ENCODE peak calls at places on chromosome 22, in eight cellular contexts. I is tibial artery; U is AG04450; M is naive thymus-derived CD4-positive, alpha-beta T cell; N is spleen; C is adrenal gland; B is prostate gland; E is thoracic aorta. A is an unnamed sample. For H3K9me3, the result is how much of the 10 kb centered on the place peaks cover.

GRCh38 chr22:45101828-45102227 is 61.9 kb upstream of the NUP50 start:
- DNase-seq in B (peak), U (no peak), I (no peak), M (peak), C (peak), N (peak), E (no peak), A (peak)

GRCh38 chr22:44383071-44383575 is 70.4 kb upstream of the SHISAL1 start:
- DNase-seq in C (no peak), B (no peak), E (no peak), N (peak), U (no peak), I (no peak), M (no peak), A (no peak)

GRCh38 chr22:46107753-46108563 is 42.4 kb upstream of the PPARA start:
- DNase-seq in U (no peak), E (no peak), I (peak), M (no peak), N (no peak), B (no peak), C (peak), A (no peak)

GRCh38 chr22:21028277-21029251 is 3.8 kb downstream of the SLC7A4 start:
- DNase-seq in N (no peak), U (no peak), B (no peak), E (no peak), I (no peak), C (no peak), M (no peak), A (no peak)

GRCh38 chr22:45879552-45879949 is 97.4 kb downstream of the WNT7B start:
- DNase-seq in U (no peak), N (peak), E (no peak), C (no peak), B (no peak), M (no peak), I (peak), A (no peak)

GRCh38 chr22:49689255-49689770 is 138.4 kb downstream of the BRD1 start:
- DNase-seq in E (no peak), C (no peak), U (no peak), M (no peak), N (no peak), B (no peak), I (no peak), A (no peak)

GRCh38 chr22:44999687-45000086 is 10.1 kb downstream of the PHF21B start:
- DNase-seq in E (no peak), M (no peak), U (no peak), C (no peak), B (no peak), I (no peak), N (no peak), A (no peak)

GRCh38 chr22:43186272-43187170 is at the start of gene TTLL12:
- DNase-seq in I (no peak), M (peak), E (no peak), U (no peak), N (peak), B (peak), C (peak), A (peak)

GRCh38 chr22:49936973-49937757 is 18.7 kb downstream of the CRELD2 start:
- DNase-seq in B (no peak), N (no peak), I (no peak), M (no peak), E (no peak), U (no peak), C (no peak), A (no peak)

GRCh38 chr22:29146771-29147170 is 58.9 kb upstream of the EMID1 start:
- DNase-seq in M (no peak), N (peak), E (no peak), C (no peak), B (no peak), I (no peak), U (no peak), A (no peak)

GRCh38 chr22:41768420-41768819 is 32.1 kb upstream of the CCDC134 start:
- DNase-seq in M (no peak), U (no peak), C (peak), N (no peak), E (no peak), I (no peak), B (no peak), A (peak)

GRCh38 chr22:46224044-46224746 is 25.9 kb downstream of the CDPF1 start:
- DNase-seq in C (peak), E (no peak), I (no peak), B (no peak), M (no peak), N (no peak), U (no peak), A (no peak)

GRCh38 chr22:22588485-22589164 is 29.6 kb upstream of the PRAME start:
- DNase-seq in M (no peak), E (no peak), B (no peak), U (no peak), N (no peak), I (no peak), C (no peak), A (no peak)

GRCh38 chr22:19761500-19762314 is 1.1 kb downstream of the TBX1 start:
- DNase-seq in I (no peak), B (no peak), N (no peak), C (no peak), U (no peak), E (no peak), M (no peak), A (peak)

GRCh38 chr22:44968736-44969135 is 41.1 kb downstream of the PHF21B start:
- DNase-seq in C (no peak), N (no peak), B (no peak), M (no peak), E (no peak), U (no peak), I (no peak), A (no peak)

GRCh38 chr22:38845368-38845740 is 1.5 kb upstream of the NPTXR start:
- DNase-seq in E (no peak), B (no peak), M (no peak), N (no peak), C (no peak), U (no peak), I (no peak), A (no peak)

GRCh38 chr22:50184541-50185383 is 951 bp upstream of the TRABD start:
- DNase-seq in I (no peak), N (peak), B (no peak), U (no peak), C (no peak), M (no peak), E (no peak), A (peak)

GRCh38 chr22:19853879-19854777 is 546 bp downstream of the GNB1L start:
- DNase-seq in N (peak), B (no peak), I (peak), E (no peak), C (peak), M (peak), U (no peak), A (no peak)

GRCh38 chr22:19419464-19420178 is 11.9 kb downstream of the HIRA start:
- DNase-seq in E (no peak), M (peak), U (no peak), I (no peak), B (no peak), C (no peak), N (no peak), A (no peak)

GRCh38 chr22:22810018-22810427 is 77.6 kb upstream of the IGLL5 start:
- DNase-seq in N (peak), U (no peak), I (peak), E (no peak), C (no peak), B (no peak), M (peak), A (peak)

GRCh38 chr22:46008291-46008690 is 31.3 kb upstream of the WNT7B start:
- DNase-seq in U (no peak), I (no peak), N (no peak), E (no peak), C (no peak), M (no peak), B (no peak), A (peak)

GRCh38 chr22:22578702-22579424 is 19.8 kb upstream of the PRAME start:
- DNase-seq in M (no peak), N (no peak), E (no peak), U (no peak), B (no peak), C (peak), I (no peak), A (peak)

GRCh38 chr22:25353516-25354445 is 134.3 kb downstream of the CRYBB2 start:
- DNase-seq in E (no peak), I (peak), M (no peak), U (no peak), C (no peak), N (no peak), B (no peak), A (no peak)

GRCh38 chr22:32706149-32706548 is 95.4 kb upstream of the TIMP3 start:
- DNase-seq in C (no peak), U (no peak), E (no peak), N (no peak), B (no peak), I (no peak), M (no peak), A (no peak)

GRCh38 chr22:35538801-35539321 is 1.8 kb upstream of the RASD2 start:
- DNase-seq in C (peak), B (no peak), U (no peak), M (no peak), E (no peak), N (no peak), I (no peak), A (peak)

GRCh38 chr22:33919591-33920501 is at the start of gene LARGE1:
- DNase-seq in E (no peak), C (peak), U (no peak), B (peak), N (peak), I (peak), M (no peak), A (peak)

GRCh38 chr22:35115515-35115914 is 49.6 kb downstream of the ISX start:
- DNase-seq in N (no peak), C (no peak), M (no peak), U (no peak), B (no peak), E (no peak), I (no peak), A (no peak)

GRCh38 chr22:43267332-43267731 is 75.8 kb downstream of the SCUBE1 start:
- DNase-seq in M (no peak), U (no peak), I (no peak), B (no peak), C (no peak), N (no peak), E (no peak), A (no peak)

GRCh38 chr22:21448627-21449416 is 18.4 kb upstream of the TMEM191C start:
- DNase-seq in B (peak), I (peak), E (no peak), C (no peak), M (no peak), U (no peak), N (no peak), A (no peak)

GRCh38 chr22:50146440-50147228 is 23.9 kb upstream of the PANX2 start:
- DNase-seq in E (no peak), C (peak), B (no peak), M (no peak), U (peak), N (no peak), I (no peak), A (peak)

GRCh38 chr22:28019360-28019759 is 100.3 kb upstream of the PITPNB start:
- DNase-seq in U (no peak), C (peak), B (no peak), N (peak), M (no peak), I (peak), E (no peak), A (peak)

GRCh38 chr22:50341977-50342650 is 1.0 kb upstream of the PPP6R2 start:
- DNase-seq in N (peak), E (peak), M (peak), C (peak), U (peak), B (peak), I (peak), A (peak)

GRCh38 chr22:38710866-38711265 is 5.1 kb downstream of the GTPBP1 start:
- DNase-seq in M (no peak), B (no peak), U (no peak), N (no peak), C (no peak), I (no peak), E (no peak), A (no peak)

GRCh38 chr22:50141891-50142363 is 28.6 kb upstream of the PANX2 start:
- DNase-seq in I (no peak), B (no peak), N (no peak), E (no peak), C (no peak), U (peak), M (no peak), A (no peak)

GRCh38 chr22:17157714-17158113 is 1.4 kb downstream of the HDHD5 start:
- DNase-seq in C (no peak), I (no peak), B (no peak), U (no peak), M (no peak), N (no peak), E (no peak), A (no peak)
- H3K4me3 ChIP-seq in C (no peak), I (peak), B (no peak), U (no peak), M (peak), N (peak), E (peak), A (peak)

GRCh38 chr22:26918236-26918635 is 260.8 kb downstream of the MIAT start:
- DNase-seq in U (no peak), I (no peak), N (no peak), B (no peak), C (no peak), E (no peak), M (no peak), A (no peak)

GRCh38 chr22:26912985-26913384 is 255.6 kb downstream of the MIAT start:
- DNase-seq in I (no peak), M (no peak), B (no peak), N (no peak), E (no peak), C (no peak), U (no peak), A (no peak)

GRCh38 chr22:26921726-26922125 is 264.3 kb downstream of the MIAT start:
- DNase-seq in C (no peak), E (no peak), B (no peak), I (no peak), U (no peak), N (no peak), M (no peak), A (no peak)

GRCh38 chr22:26914786-26915185 is 257.4 kb downstream of the MIAT start:
- DNase-seq in U (no peak), E (no peak), I (no peak), M (no peak), C (no peak), B (no peak), N (no peak), A (no peak)

DNA sequence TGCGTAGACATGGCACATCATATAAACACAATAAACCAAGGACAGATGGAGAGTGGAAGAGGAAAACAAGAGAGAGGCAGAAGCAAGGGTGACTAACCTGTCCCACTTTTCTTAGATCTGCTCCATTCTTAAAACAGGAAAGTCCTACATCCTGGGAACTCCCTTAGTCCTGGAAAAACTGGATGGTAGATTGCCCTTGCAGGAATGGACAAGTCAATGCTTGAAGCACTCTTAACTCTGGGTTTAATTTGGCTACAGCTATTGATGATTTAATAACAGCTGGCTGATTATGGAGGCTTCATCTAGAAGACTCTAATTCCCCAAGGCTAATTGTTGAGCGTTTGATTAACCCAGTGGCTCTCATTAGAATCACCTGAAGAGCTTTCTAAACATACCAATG is 258.8 kb downstream of the MIAT start:
- DNase-seq in N (no peak), E (no peak), I (no peak), M (no peak), B (no peak), U (no peak), C (no peak), A (no peak)
- H3K9me3 ChIP-seq in N (under half), E (under half), I (under half), M (under half), B (under half), U (under half), C (under half), A (under half)

DNA sequence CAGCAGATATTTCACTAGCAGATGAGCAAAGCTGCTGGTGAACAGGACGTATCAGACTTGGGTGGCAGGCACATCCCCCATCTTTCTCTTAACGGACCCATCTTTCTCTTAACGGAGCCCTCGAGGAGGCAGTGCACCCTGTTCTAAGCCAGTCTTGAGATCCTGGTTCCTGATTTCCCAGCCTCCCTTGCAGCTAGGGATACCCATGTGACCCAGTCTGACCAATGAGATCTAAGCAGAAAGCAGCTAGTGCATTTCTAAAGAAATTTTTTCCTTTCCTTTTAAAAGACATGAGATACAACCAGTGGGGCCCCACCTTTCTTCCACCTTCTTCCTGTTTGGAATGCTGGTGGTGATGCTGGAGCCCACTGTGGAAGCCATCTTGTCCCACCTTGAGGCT is 13.6 kb upstream of the ELFN2 start:
- DNase-seq in U (no peak), E (no peak), M (no peak), C (no peak), B (no peak), I (no peak), N (no peak), A (no peak)
- H3K4me3 ChIP-seq in U (no peak), E (no peak), M (no peak), C (no peak), B (no peak), I (no peak), N (no peak), A (no peak)

DNA sequence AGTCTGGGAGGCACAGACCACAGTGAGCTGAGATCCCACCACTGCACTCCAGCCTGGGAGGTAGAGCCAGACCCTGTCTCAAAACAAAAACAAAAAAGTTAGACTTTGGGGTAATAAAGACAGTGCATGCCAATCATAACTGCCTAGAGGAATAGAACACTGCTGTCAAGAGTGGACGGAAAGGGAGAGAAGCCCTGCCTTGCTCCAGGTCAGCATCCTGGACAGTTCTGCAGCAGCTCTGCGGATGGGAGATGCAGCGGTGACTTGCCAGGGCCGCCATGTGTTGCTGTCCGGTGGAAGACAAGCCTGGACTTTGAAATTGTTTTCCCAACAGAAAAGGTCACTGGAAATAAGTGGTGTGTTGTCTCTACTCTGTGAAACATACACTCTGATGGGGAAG is 618.2 kb downstream of the TBC1D22A start:
- DNase-seq in C (no peak), I (peak), M (no peak), E (no peak), B (no peak), U (no peak), N (peak), A (no peak)
- H3K9me3 ChIP-seq in C (under half), I (under half), M (under half), E (under half), B (under half), U (under half), N (under half), A (under half)

GRCh38 chr22:23837911-23838685 is 708 bp downstream of the DERL3 start:
- DNase-seq in C (no peak), N (peak), M (no peak), B (no peak), I (no peak), U (no peak), E (no peak), A (no peak)
- H3K4me3 ChIP-seq in C (no peak), N (peak), M (peak), B (peak), I (peak), U (peak), E (peak), A (no peak)

DNA sequence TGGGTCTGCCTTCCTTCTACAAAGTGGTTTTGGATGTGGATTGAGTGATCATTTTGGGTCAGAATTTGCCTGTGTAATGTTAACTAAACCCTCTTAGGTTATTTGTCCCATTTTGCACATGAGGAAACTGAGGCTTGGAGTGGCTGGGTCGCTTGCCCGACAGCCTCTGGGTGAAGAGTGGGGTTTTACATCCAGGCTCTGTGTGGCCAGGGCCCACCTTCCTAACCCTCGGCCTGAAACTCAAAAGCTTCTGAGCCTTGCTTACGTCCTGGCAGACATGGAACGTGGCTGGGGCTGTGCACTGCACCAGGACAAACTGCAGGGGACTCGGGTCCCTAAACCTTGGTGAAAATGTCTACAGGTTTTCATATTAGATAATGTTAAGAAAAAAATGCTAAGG is 542.4 kb downstream of the TBC1D22A start:
- DNase-seq in U (no peak), I (no peak), N (no peak), E (no peak), M (no peak), B (no peak), C (no peak), A (no peak)
- H3K9me3 ChIP-seq in U (under half), I (under half), N (under half), E (under half), M (under half), B (under half), C (under half), A (under half)

DNA sequence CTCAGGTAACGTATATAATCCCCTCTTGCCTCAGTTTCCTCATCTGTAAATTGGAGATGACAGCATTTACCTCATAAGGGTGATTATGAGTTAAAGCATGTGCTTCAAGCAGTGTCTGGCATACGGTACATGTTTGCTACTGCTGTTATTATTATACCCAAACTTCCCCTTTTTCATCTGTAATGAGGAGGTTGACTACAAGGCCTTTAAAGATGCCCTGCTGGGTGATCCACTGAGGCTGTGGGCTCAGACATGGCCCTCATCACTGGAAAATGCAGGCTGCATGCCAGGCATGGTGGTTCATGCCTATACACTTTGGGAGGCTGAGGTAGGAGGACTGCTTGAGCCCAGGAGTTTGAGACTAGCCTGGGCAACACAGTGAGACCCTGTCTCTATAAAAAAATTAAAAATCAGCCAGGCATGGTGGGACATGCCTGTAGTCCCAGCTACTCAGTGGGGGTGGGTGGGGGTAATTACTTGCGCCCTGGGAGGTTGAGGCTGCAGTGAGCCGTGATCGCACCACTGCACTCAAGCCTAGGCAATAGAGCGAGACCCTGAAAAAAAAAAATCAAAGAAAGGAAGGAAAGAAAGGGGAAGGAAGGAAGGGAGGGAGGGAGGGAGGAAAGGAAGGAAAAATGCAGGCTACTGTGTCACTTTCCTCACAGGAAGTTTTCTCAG is 4.3 kb downstream of the PIK3IP1 start:
- DNase-seq in I (no peak), B (no peak), N (no peak), C (no peak), E (no peak), M (no peak), U (no peak), A (no peak)
- H3K4me3 ChIP-seq in I (no peak), B (no peak), N (peak), C (no peak), E (no peak), M (peak), U (no peak), A (no peak)

GRCh38 chr22:48654492-48654891 is 1173.2 kb downstream of the BRD1 start:
- DNase-seq in E (no peak), U (no peak), M (no peak), I (no peak), C (no peak), B (no peak), N (no peak), A (peak)
- H3K9me3 ChIP-seq in E (under half), U (half or more), M (under half), I (under half), C (under half), B (under half), N (under half), A (under half)